ENCODE peak calls at places on chromosomes 2 and 18, in eight cellular contexts. Q is CD8-positive, alpha-beta memory T cell; R is aorta; I is GM20000; S is choroid plexus epithelial cell; T is C1 segment of cervical spinal cord; H is NAMALWA; C is cardiac muscle cell. X is an unnamed sample.

GRCh38 chr2:9554841-9555337 is 741 bp downstream of the ADAM17 start:
- DNase-seq in C (peak), I (no peak), S (peak), T (no peak), R (no peak), Q (no peak), H (peak), X (peak)

GRCh38 chr2:200222837-200223236 is 83.7 kb upstream of the SPATS2L start:
- DNase-seq in H (no peak), T (no peak), S (no peak), Q (no peak), I (no peak), C (no peak), R (no peak), X (no peak)

GRCh38 chr2:67389286-67389685 is 7.8 kb upstream of the ETAA1 start:
- DNase-seq in I (no peak), R (no peak), S (peak), C (no peak), T (no peak), H (no peak), Q (no peak), X (no peak)

GRCh38 chr2:68653538-68653982 is 10.2 kb downstream of the PROKR1 start:
- DNase-seq in S (peak), R (no peak), H (no peak), C (no peak), I (peak), Q (no peak), T (no peak), X (no peak)

GRCh38 chr18:77039196-77040140 is 93.1 kb downstream of the MBP start:
- DNase-seq in Q (no peak), S (peak), C (no peak), I (no peak), T (peak), R (no peak), H (no peak), X (no peak)

GRCh38 chr18:36629836-36630235 is 199.0 kb downstream of the TPGS2 start:
- DNase-seq in C (no peak), Q (no peak), I (no peak), R (no peak), H (no peak), S (no peak), T (no peak), X (no peak)

GRCh38 chr18:22705328-22705727 is 227.8 kb upstream of the RBBP8 start:
- DNase-seq in C (no peak), H (no peak), S (peak), I (no peak), Q (no peak), T (no peak), R (no peak), X (no peak)

GRCh38 chr2:25709349-25709748 is 36.0 kb upstream of the DTNB start:
- DNase-seq in C (no peak), I (no peak), T (no peak), S (no peak), H (no peak), R (no peak), Q (no peak), X (no peak)

GRCh38 chr2:3780477-3781402 is 77.4 kb downstream of the DCDC2C start:
- DNase-seq in T (peak), R (no peak), Q (no peak), H (peak), I (peak), S (peak), C (peak), X (peak)

GRCh38 chr2:43924463-43924862 is 71.3 kb downstream of the LRPPRC start:
- DNase-seq in Q (no peak), S (no peak), R (no peak), T (no peak), H (no peak), I (no peak), C (no peak), X (no peak)

GRCh38 chr18:34158881-34159690 is 65.6 kb downstream of the NOL4 start:
- DNase-seq in S (peak), H (no peak), C (peak), I (peak), R (peak), Q (no peak), T (peak), X (peak)

X was measured in neural progenitor cell.